ENCODE peak calls at places on chromosomes 13 and 19, in six cellular contexts. One of them, this sample, is unnamed.

GRCh38 chr19:16070366-16070990 is 5.8 kb upstream of the TPM4 start:
- DNase-seq in H1: no peak
- DNase-seq in mesendoderm: no peak
- DNase-seq in mesenchymal stem cell: no peak
- DNase-seq in IMR-90: no peak
- DNase-seq in H9: no peak
- DNase-seq in this sample: no peak

GRCh38 chr19:4807188-4807587 is 15.7 kb downstream of the FEM1A start:
- DNase-seq in H1: no peak
- DNase-seq in mesenchymal stem cell: no peak
- DNase-seq in IMR-90: no peak
- DNase-seq in mesendoderm: no peak
- DNase-seq in H9: no peak
- DNase-seq in this sample: no peak

GRCh38 chr13:39531646-39532045 is 71.3 kb downstream of the LHFPL6 start:
- DNase-seq in H9: no peak
- DNase-seq in IMR-90: peak; percentile 32
- DNase-seq in mesendoderm: no peak
- DNase-seq in H1: no peak
- DNase-seq in mesenchymal stem cell: peak; percentile 14
- DNase-seq in this sample: no peak

GRCh38 chr19:19461671-19462622 is 53.4 kb downstream of the TSSK6 start:
- DNase-seq in H1: peak; percentile 88
- DNase-seq in IMR-90: no peak
- DNase-seq in mesenchymal stem cell: peak; percentile 59
- DNase-seq in mesendoderm: peak; percentile 96
- DNase-seq in H9: peak; percentile 97
- DNase-seq in this sample: no peak

GRCh38 chr13:97975851-97976550 is 22.5 kb downstream of the IPO5 start:
- DNase-seq in IMR-90: peak; percentile 79
- DNase-seq in mesendoderm: peak; percentile 95
- DNase-seq in mesenchymal stem cell: peak; percentile 86
- DNase-seq in H9: peak; percentile 90
- DNase-seq in H1: peak; percentile 90
- DNase-seq in this sample: peak; percentile 82

GRCh38 chr13:32330438-32330837 is 15.1 kb downstream of the BRCA2 start:
- DNase-seq in H9: no peak
- DNase-seq in mesendoderm: no peak
- DNase-seq in H1: no peak
- DNase-seq in mesenchymal stem cell: peak; percentile 88
- DNase-seq in IMR-90: peak; percentile 71
- DNase-seq in this sample: peak; percentile 41

GRCh38 chr13:75877092-75877491 is 241.0 kb downstream of the LMO7 start:
- DNase-seq in IMR-90: no peak
- DNase-seq in H1: no peak
- DNase-seq in H9: no peak
- DNase-seq in mesendoderm: no peak
- DNase-seq in mesenchymal stem cell: no peak
- DNase-seq in this sample: no peak

GRCh38 chr19:7908078-7908699 is 4.5 kb downstream of the MAP2K7 start:
- DNase-seq in H9: no peak
- DNase-seq in mesendoderm: no peak
- DNase-seq in mesenchymal stem cell: no peak
- DNase-seq in IMR-90: no peak
- DNase-seq in H1: no peak
- DNase-seq in this sample: no peak

GRCh38 chr19:5355076-5355475 is 14.5 kb upstream of the PTPRS start:
- DNase-seq in H9: no peak
- DNase-seq in IMR-90: no peak
- DNase-seq in H1: no peak
- DNase-seq in mesendoderm: no peak
- DNase-seq in mesenchymal stem cell: no peak
- DNase-seq in this sample: no peak

GRCh38 chr13:77375554-77375953 is 48.7 kb upstream of the MYCBP2 start:
- DNase-seq in mesendoderm: no peak
- DNase-seq in mesenchymal stem cell: no peak
- DNase-seq in H1: no peak
- DNase-seq in H9: no peak
- DNase-seq in IMR-90: no peak
- DNase-seq in this sample: no peak

GRCh38 chr13:60134376-60134775 is 29.4 kb downstream of the DIAPH3 start:
- DNase-seq in H1: no peak
- DNase-seq in mesenchymal stem cell: peak; percentile 24
- DNase-seq in H9: peak; percentile 52
- DNase-seq in IMR-90: no peak
- DNase-seq in mesendoderm: peak; percentile 79
- DNase-seq in this sample: no peak

GRCh38 chr19:30674656-30675055 is 302.5 kb downstream of the ZNF536 start:
- DNase-seq in mesendoderm: no peak
- DNase-seq in IMR-90: no peak
- DNase-seq in mesenchymal stem cell: no peak
- DNase-seq in H9: no peak
- DNase-seq in H1: no peak
- DNase-seq in this sample: no peak
- H2AK5ac ChIP-seq in mesendoderm: no peak overlapping the region
- H2AK5ac ChIP-seq in IMR-90: no peak overlapping the region
- H2AK5ac ChIP-seq in mesenchymal stem cell: no peak overlapping the region
- H2AK5ac ChIP-seq in H9: no peak overlapping the region
- H2AK5ac ChIP-seq in H1: no peak overlapping the region
- H2AK5ac ChIP-seq in this sample: no peak overlapping the region

GRCh38 chr19:11232555-11232954 is 6.9 kb upstream of the ANGPTL8 start:
- DNase-seq in IMR-90: no peak
- DNase-seq in H9: no peak
- DNase-seq in mesendoderm: no peak
- DNase-seq in H1: no peak
- DNase-seq in mesenchymal stem cell: no peak
- DNase-seq in this sample: no peak

GRCh38 chr19:11230621-11231386 is 8.6 kb upstream of the ANGPTL8 start:
- DNase-seq in IMR-90: no peak
- DNase-seq in mesendoderm: no peak
- DNase-seq in mesenchymal stem cell: no peak
- DNase-seq in H9: peak; percentile 13
- DNase-seq in H1: no peak
- DNase-seq in this sample: no peak

GRCh38 chr19:11236324-11237301 is 2.8 kb upstream of the ANGPTL8 start:
- DNase-seq in H9: no peak
- DNase-seq in mesendoderm: peak; percentile 59
- DNase-seq in H1: no peak
- DNase-seq in IMR-90: no peak
- DNase-seq in mesenchymal stem cell: no peak
- DNase-seq in this sample: no peak

GRCh38 chr19:11234486-11235075 is 4.8 kb upstream of the ANGPTL8 start:
- DNase-seq in mesendoderm: peak; percentile 23
- DNase-seq in mesenchymal stem cell: no peak
- DNase-seq in H9: no peak
- DNase-seq in H1: no peak
- DNase-seq in IMR-90: no peak
- DNase-seq in this sample: no peak

DNA sequence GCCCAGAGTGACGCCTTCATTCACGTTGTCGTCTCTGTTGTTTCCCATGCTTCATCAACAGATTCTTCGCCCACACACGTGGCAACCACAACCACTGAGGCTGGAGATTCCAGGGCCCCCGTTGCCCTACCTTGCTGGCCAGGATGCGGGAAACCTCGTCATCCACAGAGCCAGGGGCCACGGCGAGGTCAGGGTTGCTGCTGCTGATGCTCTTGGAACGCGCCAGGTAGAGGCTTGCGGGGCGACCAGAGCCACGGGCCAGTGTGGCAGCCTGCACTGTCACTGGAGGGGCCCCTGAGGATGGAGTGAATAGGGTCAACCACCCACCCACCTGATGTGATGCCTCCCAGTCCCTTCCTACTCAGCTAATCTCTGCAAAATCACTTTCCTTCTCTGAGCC is 6.3 kb upstream of the ANGPTL8 start:
- DNase-seq in mesenchymal stem cell: no peak
- DNase-seq in H9: no peak
- DNase-seq in IMR-90: no peak
- DNase-seq in H1: no peak
- DNase-seq in mesendoderm: no peak
- DNase-seq in this sample: no peak
- H2AK5ac ChIP-seq in mesenchymal stem cell: no peak overlapping the region
- H2AK5ac ChIP-seq in H9: no peak overlapping the region
- H2AK5ac ChIP-seq in IMR-90: no peak overlapping the region
- H2AK5ac ChIP-seq in H1: no peak overlapping the region
- H2AK5ac ChIP-seq in mesendoderm: no peak overlapping the region
- H2AK5ac ChIP-seq in this sample: no peak overlapping the region

DNA sequence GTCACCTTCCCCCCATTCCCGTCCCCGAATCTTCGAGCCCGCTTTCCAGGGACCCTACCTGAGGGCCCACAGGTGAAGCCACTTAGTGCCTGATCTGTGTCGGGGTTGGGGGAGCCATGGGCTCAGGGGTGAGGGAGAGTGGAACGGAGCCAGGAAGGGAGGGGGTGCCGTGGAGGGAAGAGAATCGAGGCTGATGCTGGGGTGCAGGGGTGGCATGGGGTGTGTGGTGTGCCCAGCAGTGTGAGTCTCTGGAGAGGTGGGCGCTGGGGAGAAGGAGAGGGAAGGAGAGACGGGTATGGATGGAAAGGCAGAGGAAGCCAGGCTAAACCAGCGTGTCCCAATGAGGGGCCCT is 1.1 kb upstream of the HPN start:
- DNase-seq in mesendoderm: no peak
- DNase-seq in IMR-90: no peak
- DNase-seq in mesenchymal stem cell: no peak
- DNase-seq in H9: no peak
- DNase-seq in H1: no peak
- DNase-seq in this sample: no peak
- H2AK5ac ChIP-seq in mesendoderm: no peak overlapping the region
- H2AK5ac ChIP-seq in IMR-90: no peak overlapping the region
- H2AK5ac ChIP-seq in mesenchymal stem cell: peak overlapping the region; percentile 26
- H2AK5ac ChIP-seq in H9: no peak overlapping the region
- H2AK5ac ChIP-seq in H1: peak overlapping the region; percentile 10
- H2AK5ac ChIP-seq in this sample: no peak overlapping the region

GRCh38 chr19:3433313-3433712 is 47.0 kb downstream of the SMIM24 start:
- DNase-seq in H1: no peak
- DNase-seq in mesendoderm: no peak
- DNase-seq in mesenchymal stem cell: no peak
- DNase-seq in H9: no peak
- DNase-seq in IMR-90: no peak
- DNase-seq in this sample: no peak

GRCh38 chr19:3431760-3432397 is 48.4 kb downstream of the SMIM24 start:
- DNase-seq in mesendoderm: no peak
- DNase-seq in H9: no peak
- DNase-seq in mesenchymal stem cell: no peak
- DNase-seq in IMR-90: no peak
- DNase-seq in H1: no peak
- DNase-seq in this sample: no peak

GRCh38 chr19:3434630-3435553 is 45.4 kb downstream of the SMIM24 start:
- DNase-seq in mesenchymal stem cell: peak; percentile 97
- DNase-seq in H1: peak; percentile 97
- DNase-seq in IMR-90: peak; percentile 93
- DNase-seq in mesendoderm: peak; percentile 97
- DNase-seq in H9: peak; percentile 97
- DNase-seq in this sample: peak; percentile 96

DNA sequence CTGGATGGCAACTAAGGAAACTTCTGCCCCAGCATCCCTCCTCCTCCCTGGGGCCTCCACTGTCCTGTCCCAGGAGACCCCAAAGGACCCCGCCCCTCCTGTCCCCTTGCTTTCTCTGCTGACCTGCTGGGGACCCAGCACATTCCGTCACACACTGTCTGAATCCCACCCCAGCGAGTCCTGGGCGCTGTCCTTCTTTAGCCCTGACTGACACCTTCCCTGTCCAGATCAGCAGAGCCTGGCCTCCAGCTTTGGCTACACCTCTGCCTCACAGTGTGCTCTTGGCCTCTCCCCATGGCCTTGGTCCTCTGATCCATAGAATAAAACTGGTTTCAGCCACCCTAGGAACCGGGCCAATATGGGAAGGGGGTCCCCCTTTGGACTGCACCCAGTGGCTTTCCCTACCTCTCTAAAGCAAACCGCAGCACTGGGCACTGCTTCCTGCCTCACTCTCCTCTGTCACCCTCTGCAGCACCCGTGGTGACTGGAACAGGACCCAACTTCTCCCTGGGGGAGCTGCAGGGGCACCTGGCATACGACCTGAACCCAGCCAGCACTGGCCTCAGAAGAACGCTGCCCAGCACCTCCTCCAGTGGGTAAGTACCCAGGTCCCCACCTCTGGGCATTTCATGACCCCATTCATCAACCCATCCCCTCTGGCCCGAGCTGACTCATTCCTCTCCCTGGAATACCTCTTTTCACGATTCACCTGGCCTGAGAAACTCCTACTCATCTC is 46.4 kb downstream of the SMIM24 start:
- DNase-seq in IMR-90: no peak
- DNase-seq in H9: no peak
- DNase-seq in mesenchymal stem cell: no peak
- DNase-seq in mesendoderm: no peak
- DNase-seq in H1: no peak
- DNase-seq in this sample: no peak
- H2AK5ac ChIP-seq in IMR-90: peak overlapping the region; percentile 95
- H2AK5ac ChIP-seq in H9: no peak overlapping the region
- H2AK5ac ChIP-seq in mesenchymal stem cell: no peak overlapping the region
- H2AK5ac ChIP-seq in mesendoderm: no peak overlapping the region
- H2AK5ac ChIP-seq in H1: no peak overlapping the region
- H2AK5ac ChIP-seq in this sample: no peak overlapping the region

GRCh38 chr19:38318595-38319142 is 976 bp upstream of the KCNK6 start:
- DNase-seq in mesendoderm: no peak
- DNase-seq in IMR-90: no peak
- DNase-seq in H1: no peak
- DNase-seq in H9: no peak
- DNase-seq in mesenchymal stem cell: no peak
- DNase-seq in this sample: no peak

GRCh38 chr19:38323276-38323675 is 3.6 kb downstream of the KCNK6 start:
- DNase-seq in IMR-90: no peak
- DNase-seq in mesenchymal stem cell: no peak
- DNase-seq in mesendoderm: no peak
- DNase-seq in H1: no peak
- DNase-seq in H9: no peak
- DNase-seq in this sample: no peak

GRCh38 chr19:38321646-38322323 is 2.1 kb downstream of the KCNK6 start:
- DNase-seq in H9: no peak
- DNase-seq in H1: no peak
- DNase-seq in mesenchymal stem cell: peak; percentile 72
- DNase-seq in mesendoderm: no peak
- DNase-seq in IMR-90: peak; percentile 27
- DNase-seq in this sample: no peak

GRCh38 chr19:38319421-38320258 is at the start of gene KCNK6:
- DNase-seq in IMR-90: no peak
- DNase-seq in mesendoderm: peak; percentile 34
- DNase-seq in H1: peak; percentile 87
- DNase-seq in H9: peak; percentile 78
- DNase-seq in mesenchymal stem cell: peak; percentile 32
- DNase-seq in this sample: peak; percentile 73

GRCh38 chr19:38320969-38321339 is 1.3 kb downstream of the KCNK6 start:
- DNase-seq in mesenchymal stem cell: no peak
- DNase-seq in H1: no peak
- DNase-seq in H9: no peak
- DNase-seq in mesendoderm: no peak
- DNase-seq in IMR-90: no peak
- DNase-seq in this sample: no peak
- H2AK5ac ChIP-seq in mesenchymal stem cell: no peak overlapping the region
- H2AK5ac ChIP-seq in H1: no peak overlapping the region
- H2AK5ac ChIP-seq in H9: no peak overlapping the region
- H2AK5ac ChIP-seq in mesendoderm: no peak overlapping the region
- H2AK5ac ChIP-seq in IMR-90: no peak overlapping the region
- H2AK5ac ChIP-seq in this sample: no peak overlapping the region

GRCh38 chr19:33772102-33772857 is 24.4 kb upstream of the KCTD15 start:
- DNase-seq in IMR-90: no peak
- DNase-seq in H9: no peak
- DNase-seq in H1: no peak
- DNase-seq in mesendoderm: no peak
- DNase-seq in mesenchymal stem cell: no peak
- DNase-seq in this sample: no peak
- H2AK5ac ChIP-seq in IMR-90: no peak overlapping the region
- H2AK5ac ChIP-seq in H9: no peak overlapping the region
- H2AK5ac ChIP-seq in H1: no peak overlapping the region
- H2AK5ac ChIP-seq in mesendoderm: no peak overlapping the region
- H2AK5ac ChIP-seq in mesenchymal stem cell: no peak overlapping the region
- H2AK5ac ChIP-seq in this sample: no peak overlapping the region